ENCODE peak calls at places on chromosomes 3 and 15, in four cellular contexts. P, S, Q and F are unnamed samples. For H3K27me3, the result is how much of the 10 kb centered on the place peaks cover.

GRCh38 chr3:43105224-43105596 is 669 bp downstream of the POMGNT2 start:
- DNase-seq in Q (peak), S (peak), P (no peak), F (no peak)

GRCh38 chr3:14274537-14274936 is 95.9 kb downstream of the LSM3 start:
- DNase-seq in P (no peak), S (no peak), Q (no peak), F (no peak)

GRCh38 chr3:18121020-18121419 is 304.1 kb downstream of the SATB1 start:
- DNase-seq in P (no peak), Q (no peak), S (no peak), F (no peak)

GRCh38 chr15:34886134-34886533 is 83.4 kb downstream of the AQR start:
- DNase-seq in Q (no peak), S (no peak), P (no peak), F (no peak)

GRCh38 chr15:78715439-78715838 is 74.4 kb upstream of the CHRNB4 start:
- DNase-seq in P (no peak), S (no peak), Q (no peak), F (no peak)

GRCh38 chr3:24591661-24592555 is 97.3 kb upstream of the THRB start:
- DNase-seq in S (no peak), P (no peak), Q (no peak), F (no peak)

GRCh38 chr15:64761156-64761555 is 14.2 kb downstream of the RBPMS2 start:
- DNase-seq in Q (no peak), P (no peak), S (no peak), F (no peak)

GRCh38 chr3:49122886-49123545 is 2.4 kb upstream of the USP19 start:
- DNase-seq in S (no peak), P (no peak), Q (no peak), F (no peak)

GRCh38 chr3:23055733-23056376 is 147.3 kb upstream of the UBE2E2 start:
- DNase-seq in Q (no peak), S (no peak), P (no peak), F (no peak)

GRCh38 chr3:42581400-42581708 is 413 bp downstream of the SEC22C start:
- DNase-seq in P (no peak), Q (no peak), S (no peak), F (no peak)

GRCh38 chr15:58203537-58203936 is 65.4 kb downstream of the AQP9 start:
- DNase-seq in Q (no peak), P (no peak), S (no peak), F (no peak)

GRCh38 chr15:74259821-74260502 is 23.8 kb downstream of the CCDC33 start:
- DNase-seq in S (no peak), Q (no peak), P (no peak), F (no peak)

GRCh38 chr15:74258456-74259323 is 22.6 kb downstream of the CCDC33 start:
- DNase-seq in Q (no peak), P (no peak), S (no peak), F (no peak)

GRCh38 chr15:74257623-74258022 is 21.5 kb downstream of the CCDC33 start:
- DNase-seq in Q (no peak), S (no peak), P (no peak), F (no peak)

GRCh38 chr15:74259324-74259712 is 23.2 kb downstream of the CCDC33 start:
- DNase-seq in S (no peak), P (no peak), Q (no peak), F (no peak)

DNA sequence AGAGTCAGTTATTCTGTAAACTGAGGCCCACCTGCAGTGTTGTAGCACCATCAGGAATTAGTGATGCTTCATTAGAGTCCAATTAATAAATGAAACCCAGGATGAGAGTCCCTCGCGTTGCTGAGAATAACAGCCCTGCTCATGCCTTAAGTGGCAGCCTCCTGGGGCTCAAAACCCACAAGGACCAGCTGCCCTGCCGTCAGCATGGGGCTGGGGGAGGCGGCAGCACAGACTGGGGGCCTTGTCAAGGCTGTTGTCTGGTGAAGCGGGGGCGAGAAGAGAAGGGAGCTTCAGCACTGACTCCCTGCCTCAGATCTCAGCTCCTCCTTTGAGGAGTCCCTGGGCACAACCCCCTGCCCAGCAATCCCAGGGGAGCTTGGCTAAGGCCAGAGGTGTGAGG is 21.0 kb downstream of the CCDC33 start:
- DNase-seq in S (no peak), P (no peak), Q (no peak), F (no peak)
- H3K27me3 ChIP-seq in S (under half), P (under half), Q (under half), F (under half)

DNA sequence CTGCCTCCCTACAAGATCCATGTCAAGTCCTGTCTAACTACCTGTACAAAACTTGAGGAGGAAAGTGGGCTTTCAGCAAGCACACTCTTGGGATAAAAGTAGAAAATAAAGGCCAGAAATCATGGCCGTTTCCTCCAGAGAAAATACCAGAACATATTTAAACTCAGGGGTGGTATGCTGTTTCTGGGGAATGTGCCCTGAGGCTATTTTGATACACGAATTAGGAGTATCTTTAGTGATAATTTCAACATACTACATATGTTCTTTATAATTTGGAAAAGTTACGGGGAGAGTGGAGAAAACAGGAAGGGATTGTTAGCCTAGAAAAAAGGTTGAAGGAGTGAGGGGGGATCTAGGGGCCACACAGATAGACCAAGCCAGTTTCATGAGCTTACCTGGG is 18.7 kb upstream of the PDCD6IP start:
- DNase-seq in Q (no peak), S (no peak), P (no peak), F (no peak)
- H3K27me3 ChIP-seq in Q (under half), S (under half), P (under half), F (under half)

GRCh38 chr15:69577397-69577796 is 124.8 kb downstream of the RPLP1 start:
- DNase-seq in Q (no peak), P (no peak), S (no peak), F (no peak)
- H3K27me3 ChIP-seq in Q (under half), P (under half), S (under half), F (under half)

GRCh38 chr3:133667118-133667517 is 5.4 kb upstream of the TOPBP1 start:
- DNase-seq in S (no peak), P (no peak), Q (no peak), F (no peak)

GRCh38 chr3:133673746-133674145 is 12.0 kb upstream of the TOPBP1 start:
- DNase-seq in Q (no peak), S (no peak), P (no peak), F (no peak)

GRCh38 chr3:133669949-133670524 is 8.3 kb upstream of the TOPBP1 start:
- DNase-seq in P (no peak), Q (no peak), S (no peak), F (no peak)

GRCh38 chr3:133672461-133672860 is 10.7 kb upstream of the TOPBP1 start:
- DNase-seq in P (no peak), Q (no peak), S (no peak), F (no peak)

GRCh38 chr3:133670525-133670995 is 8.8 kb upstream of the TOPBP1 start:
- DNase-seq in S (no peak), Q (no peak), P (no peak), F (no peak)
- H3K27me3 ChIP-seq in S (under half), Q (under half), P (under half), F (under half)